ENCODE peak calls at places on chromosomes 16 and 17, in nine cellular contexts. One of them, this sample, is unnamed.

GRCh38 chr17:78998311-78999055 is 11.1 kb downstream of the CANT1 start:
- DNase-seq in SJSA1: no peak
- DNase-seq in mesothelial cell of epicardium: no peak
- DNase-seq in activated CD8-positive, alpha-beta memory T cell treated with anti-CD3 and anti-CD28 coated beads, Interleukin-2, amount 50 U/mL, for 4 hours: no peak
- DNase-seq in H54: no peak
- DNase-seq in Karpas-422: no peak
- DNase-seq in adrenal gland: peak
- DNase-seq in thoracic aorta: peak
- DNase-seq in CD8-positive, alpha-beta memory T cell: no peak
- DNase-seq in this sample: peak

GRCh38 chr16:87337247-87337646 is 20.1 kb upstream of the C16orf95 start:
- DNase-seq in SJSA1: peak
- DNase-seq in mesothelial cell of epicardium: no peak
- DNase-seq in activated CD8-positive, alpha-beta memory T cell treated with anti-CD3 and anti-CD28 coated beads, Interleukin-2, amount 50 U/mL, for 4 hours: no peak
- DNase-seq in H54: no peak
- DNase-seq in Karpas-422: no peak
- DNase-seq in adrenal gland: no peak
- DNase-seq in thoracic aorta: no peak
- DNase-seq in CD8-positive, alpha-beta memory T cell: no peak
- DNase-seq in this sample: no peak

GRCh38 chr17:10099051-10099571 is 99.3 kb downstream of the GAS7 start:
- DNase-seq in SJSA1: no peak
- DNase-seq in mesothelial cell of epicardium: no peak
- DNase-seq in activated CD8-positive, alpha-beta memory T cell treated with anti-CD3 and anti-CD28 coated beads, Interleukin-2, amount 50 U/mL, for 4 hours: no peak
- DNase-seq in H54: no peak
- DNase-seq in Karpas-422: no peak
- DNase-seq in adrenal gland: no peak
- DNase-seq in thoracic aorta: no peak
- DNase-seq in CD8-positive, alpha-beta memory T cell: no peak
- DNase-seq in this sample: peak

GRCh38 chr17:8152112-8152775 is at the start of gene PER1:
- DNase-seq in SJSA1: peak
- DNase-seq in mesothelial cell of epicardium: peak
- DNase-seq in activated CD8-positive, alpha-beta memory T cell treated with anti-CD3 and anti-CD28 coated beads, Interleukin-2, amount 50 U/mL, for 4 hours: peak
- DNase-seq in H54: peak
- DNase-seq in Karpas-422: peak
- DNase-seq in adrenal gland: peak
- DNase-seq in thoracic aorta: peak
- DNase-seq in CD8-positive, alpha-beta memory T cell: peak
- DNase-seq in this sample: peak

GRCh38 chr17:78146471-78146869 is 285 bp downstream of the C17orf99 start:
- DNase-seq in SJSA1: no peak
- DNase-seq in mesothelial cell of epicardium: no peak
- DNase-seq in activated CD8-positive, alpha-beta memory T cell treated with anti-CD3 and anti-CD28 coated beads, Interleukin-2, amount 50 U/mL, for 4 hours: no peak
- DNase-seq in H54: no peak
- DNase-seq in Karpas-422: no peak
- DNase-seq in adrenal gland: no peak
- DNase-seq in thoracic aorta: no peak
- DNase-seq in CD8-positive, alpha-beta memory T cell: no peak
- DNase-seq in this sample: no peak

GRCh38 chr16:78874241-78874983 is 726.1 kb downstream of the MAF start:
- DNase-seq in SJSA1: no peak
- DNase-seq in mesothelial cell of epicardium: no peak
- DNase-seq in activated CD8-positive, alpha-beta memory T cell treated with anti-CD3 and anti-CD28 coated beads, Interleukin-2, amount 50 U/mL, for 4 hours: no peak
- DNase-seq in H54: no peak
- DNase-seq in Karpas-422: no peak
- DNase-seq in adrenal gland: no peak
- DNase-seq in thoracic aorta: no peak
- DNase-seq in CD8-positive, alpha-beta memory T cell: no peak
- DNase-seq in this sample: no peak

GRCh38 chr17:27989046-27989445 is 53.4 kb upstream of the NLK start:
- DNase-seq in SJSA1: no peak
- DNase-seq in mesothelial cell of epicardium: no peak
- DNase-seq in activated CD8-positive, alpha-beta memory T cell treated with anti-CD3 and anti-CD28 coated beads, Interleukin-2, amount 50 U/mL, for 4 hours: no peak
- DNase-seq in H54: no peak
- DNase-seq in Karpas-422: no peak
- DNase-seq in adrenal gland: no peak
- DNase-seq in thoracic aorta: no peak
- DNase-seq in CD8-positive, alpha-beta memory T cell: no peak
- DNase-seq in this sample: no peak

GRCh38 chr16:24075929-24076716 is 180.0 kb upstream of the CACNG3 start:
- DNase-seq in SJSA1: peak
- DNase-seq in mesothelial cell of epicardium: no peak
- DNase-seq in activated CD8-positive, alpha-beta memory T cell treated with anti-CD3 and anti-CD28 coated beads, Interleukin-2, amount 50 U/mL, for 4 hours: peak
- DNase-seq in H54: no peak
- DNase-seq in Karpas-422: no peak
- DNase-seq in adrenal gland: no peak
- DNase-seq in thoracic aorta: no peak
- DNase-seq in CD8-positive, alpha-beta memory T cell: no peak
- DNase-seq in this sample: no peak

GRCh38 chr16:13919330-13919682 is 648 bp upstream of the ERCC4 start:
- DNase-seq in SJSA1: no peak
- DNase-seq in mesothelial cell of epicardium: no peak
- DNase-seq in activated CD8-positive, alpha-beta memory T cell treated with anti-CD3 and anti-CD28 coated beads, Interleukin-2, amount 50 U/mL, for 4 hours: no peak
- DNase-seq in H54: no peak
- DNase-seq in Karpas-422: peak
- DNase-seq in adrenal gland: no peak
- DNase-seq in thoracic aorta: no peak
- DNase-seq in CD8-positive, alpha-beta memory T cell: no peak
- DNase-seq in this sample: peak

GRCh38 chr17:57144567-57144966 is 59.5 kb downstream of the AKAP1 start:
- DNase-seq in SJSA1: no peak
- DNase-seq in mesothelial cell of epicardium: no peak
- DNase-seq in activated CD8-positive, alpha-beta memory T cell treated with anti-CD3 and anti-CD28 coated beads, Interleukin-2, amount 50 U/mL, for 4 hours: no peak
- DNase-seq in H54: no peak
- DNase-seq in Karpas-422: no peak
- DNase-seq in adrenal gland: no peak
- DNase-seq in thoracic aorta: no peak
- DNase-seq in CD8-positive, alpha-beta memory T cell: no peak
- DNase-seq in this sample: no peak

GRCh38 chr16:66382966-66383299 is 16.4 kb downstream of the CDH5 start:
- DNase-seq in SJSA1: peak
- DNase-seq in mesothelial cell of epicardium: no peak
- DNase-seq in activated CD8-positive, alpha-beta memory T cell treated with anti-CD3 and anti-CD28 coated beads, Interleukin-2, amount 50 U/mL, for 4 hours: no peak
- DNase-seq in H54: peak
- DNase-seq in Karpas-422: no peak
- DNase-seq in adrenal gland: no peak
- DNase-seq in thoracic aorta: no peak
- DNase-seq in CD8-positive, alpha-beta memory T cell: no peak
- DNase-seq in this sample: no peak

GRCh38 chr16:53768593-53768992 is 64.6 kb downstream of the FTO start:
- DNase-seq in SJSA1: peak
- DNase-seq in mesothelial cell of epicardium: no peak
- DNase-seq in activated CD8-positive, alpha-beta memory T cell treated with anti-CD3 and anti-CD28 coated beads, Interleukin-2, amount 50 U/mL, for 4 hours: no peak
- DNase-seq in H54: no peak
- DNase-seq in Karpas-422: peak
- DNase-seq in adrenal gland: no peak
- DNase-seq in thoracic aorta: no peak
- DNase-seq in CD8-positive, alpha-beta memory T cell: no peak
- DNase-seq in this sample: no peak

GRCh38 chr17:69474171-69474831 is 59.8 kb downstream of the MAP2K6 start:
- DNase-seq in SJSA1: no peak
- DNase-seq in mesothelial cell of epicardium: no peak
- DNase-seq in activated CD8-positive, alpha-beta memory T cell treated with anti-CD3 and anti-CD28 coated beads, Interleukin-2, amount 50 U/mL, for 4 hours: no peak
- DNase-seq in H54: no peak
- DNase-seq in Karpas-422: no peak
- DNase-seq in adrenal gland: no peak
- DNase-seq in thoracic aorta: no peak
- DNase-seq in CD8-positive, alpha-beta memory T cell: no peak
- DNase-seq in this sample: no peak

GRCh38 chr16:21033707-21034106 is 116.9 kb downstream of the DNAH3 start:
- DNase-seq in SJSA1: no peak
- DNase-seq in mesothelial cell of epicardium: no peak
- DNase-seq in activated CD8-positive, alpha-beta memory T cell treated with anti-CD3 and anti-CD28 coated beads, Interleukin-2, amount 50 U/mL, for 4 hours: no peak
- DNase-seq in H54: no peak
- DNase-seq in Karpas-422: no peak
- DNase-seq in adrenal gland: no peak
- DNase-seq in thoracic aorta: no peak
- DNase-seq in CD8-positive, alpha-beta memory T cell: no peak
- DNase-seq in this sample: peak

GRCh38 chr17:49928826-49929475 is 40.0 kb upstream of the DLX4 start:
- DNase-seq in SJSA1: no peak
- DNase-seq in mesothelial cell of epicardium: no peak
- DNase-seq in activated CD8-positive, alpha-beta memory T cell treated with anti-CD3 and anti-CD28 coated beads, Interleukin-2, amount 50 U/mL, for 4 hours: no peak
- DNase-seq in H54: peak
- DNase-seq in Karpas-422: no peak
- DNase-seq in adrenal gland: no peak
- DNase-seq in thoracic aorta: no peak
- DNase-seq in CD8-positive, alpha-beta memory T cell: no peak
- DNase-seq in this sample: no peak

GRCh38 chr17:79593636-79594035 is 17.2 kb downstream of the RBFOX3 start:
- DNase-seq in SJSA1: no peak
- DNase-seq in mesothelial cell of epicardium: no peak
- DNase-seq in activated CD8-positive, alpha-beta memory T cell treated with anti-CD3 and anti-CD28 coated beads, Interleukin-2, amount 50 U/mL, for 4 hours: no peak
- DNase-seq in H54: no peak
- DNase-seq in Karpas-422: no peak
- DNase-seq in adrenal gland: no peak
- DNase-seq in thoracic aorta: no peak
- DNase-seq in CD8-positive, alpha-beta memory T cell: no peak
- DNase-seq in this sample: no peak

GRCh38 chr17:12618557-12618956 is 47.1 kb upstream of the MYOCD start:
- DNase-seq in SJSA1: peak
- DNase-seq in mesothelial cell of epicardium: no peak
- DNase-seq in activated CD8-positive, alpha-beta memory T cell treated with anti-CD3 and anti-CD28 coated beads, Interleukin-2, amount 50 U/mL, for 4 hours: no peak
- DNase-seq in H54: no peak
- DNase-seq in Karpas-422: no peak
- DNase-seq in adrenal gland: no peak
- DNase-seq in thoracic aorta: no peak
- DNase-seq in CD8-positive, alpha-beta memory T cell: no peak
- DNase-seq in this sample: no peak

GRCh38 chr16:71311553-71312158 is 22.5 kb upstream of the CMTR2 start:
- DNase-seq in SJSA1: peak
- DNase-seq in mesothelial cell of epicardium: no peak
- DNase-seq in activated CD8-positive, alpha-beta memory T cell treated with anti-CD3 and anti-CD28 coated beads, Interleukin-2, amount 50 U/mL, for 4 hours: peak
- DNase-seq in H54: no peak
- DNase-seq in Karpas-422: peak
- DNase-seq in adrenal gland: no peak
- DNase-seq in thoracic aorta: no peak
- DNase-seq in CD8-positive, alpha-beta memory T cell: no peak
- DNase-seq in this sample: no peak

GRCh38 chr17:36501351-36501750 is 14.9 kb downstream of the ZNHIT3 start:
- DNase-seq in SJSA1: no peak
- DNase-seq in mesothelial cell of epicardium: no peak
- DNase-seq in activated CD8-positive, alpha-beta memory T cell treated with anti-CD3 and anti-CD28 coated beads, Interleukin-2, amount 50 U/mL, for 4 hours: no peak
- DNase-seq in H54: no peak
- DNase-seq in Karpas-422: no peak
- DNase-seq in adrenal gland: no peak
- DNase-seq in thoracic aorta: no peak
- DNase-seq in CD8-positive, alpha-beta memory T cell: no peak
- DNase-seq in this sample: no peak

GRCh38 chr16:13005836-13006235 is 104.4 kb downstream of the SHISA9 start:
- DNase-seq in SJSA1: no peak
- DNase-seq in mesothelial cell of epicardium: no peak
- DNase-seq in activated CD8-positive, alpha-beta memory T cell treated with anti-CD3 and anti-CD28 coated beads, Interleukin-2, amount 50 U/mL, for 4 hours: no peak
- DNase-seq in H54: no peak
- DNase-seq in Karpas-422: no peak
- DNase-seq in adrenal gland: no peak
- DNase-seq in thoracic aorta: no peak
- DNase-seq in CD8-positive, alpha-beta memory T cell: no peak
- DNase-seq in this sample: no peak

GRCh38 chr17:79006001-79006400 is 3.6 kb downstream of the CANT1 start:
- DNase-seq in SJSA1: no peak
- DNase-seq in mesothelial cell of epicardium: no peak
- DNase-seq in activated CD8-positive, alpha-beta memory T cell treated with anti-CD3 and anti-CD28 coated beads, Interleukin-2, amount 50 U/mL, for 4 hours: no peak
- DNase-seq in H54: no peak
- DNase-seq in Karpas-422: no peak
- DNase-seq in adrenal gland: no peak
- DNase-seq in thoracic aorta: no peak
- DNase-seq in CD8-positive, alpha-beta memory T cell: no peak
- DNase-seq in this sample: no peak

GRCh38 chr17:71379512-71379911 is 741.3 kb upstream of the SOX9 start:
- DNase-seq in SJSA1: no peak
- DNase-seq in mesothelial cell of epicardium: no peak
- DNase-seq in activated CD8-positive, alpha-beta memory T cell treated with anti-CD3 and anti-CD28 coated beads, Interleukin-2, amount 50 U/mL, for 4 hours: no peak
- DNase-seq in H54: no peak
- DNase-seq in Karpas-422: no peak
- DNase-seq in adrenal gland: no peak
- DNase-seq in thoracic aorta: no peak
- DNase-seq in CD8-positive, alpha-beta memory T cell: no peak
- DNase-seq in this sample: no peak

GRCh38 chr17:41338961-41339485 is 11.6 kb downstream of the KRT33A start:
- DNase-seq in SJSA1: peak
- DNase-seq in mesothelial cell of epicardium: no peak
- DNase-seq in activated CD8-positive, alpha-beta memory T cell treated with anti-CD3 and anti-CD28 coated beads, Interleukin-2, amount 50 U/mL, for 4 hours: no peak
- DNase-seq in H54: no peak
- DNase-seq in Karpas-422: no peak
- DNase-seq in adrenal gland: no peak
- DNase-seq in thoracic aorta: no peak
- DNase-seq in CD8-positive, alpha-beta memory T cell: no peak
- DNase-seq in this sample: no peak

GRCh38 chr17:41464682-41465081 is 2.5 kb downstream of the KRT32 start:
- DNase-seq in SJSA1: peak
- DNase-seq in mesothelial cell of epicardium: no peak
- DNase-seq in activated CD8-positive, alpha-beta memory T cell treated with anti-CD3 and anti-CD28 coated beads, Interleukin-2, amount 50 U/mL, for 4 hours: no peak
- DNase-seq in H54: peak
- DNase-seq in Karpas-422: no peak
- DNase-seq in adrenal gland: peak
- DNase-seq in thoracic aorta: peak
- DNase-seq in CD8-positive, alpha-beta memory T cell: no peak
- DNase-seq in this sample: peak